ENCODE peak calls at places on chromosomes 2 and 18, in five cellular contexts. A is HCT116, Z is RWPE1, R is kidney, P is mucosa of descending colon. K is an unnamed sample.

GRCh38 chr18:45166341-45167108 is 448.8 kb upstream of the SLC14A2 start:
- DNase-seq in A (no peak), P (peak; percentile 70), R (peak; percentile 58), Z (peak; percentile 56), K (peak; percentile 97)

GRCh38 chr2:233935426-233935825 is 18.3 kb downstream of the TRPM8 start:
- DNase-seq in P (no peak), A (no peak), R (no peak), Z (no peak), K (no peak)

GRCh38 chr2:85276571-85277121 is 51.1 kb downstream of the TGOLN2 start:
- DNase-seq in A (no peak), Z (no peak), R (no peak), P (no peak), K (no peak)

GRCh38 chr18:8797206-8797605 is 91.8 kb downstream of the MTCL1 start:
- DNase-seq in A (no peak), P (peak; percentile 62), Z (peak; percentile 31), R (no peak), K (peak; percentile 7)

GRCh38 chr2:136141510-136142154 is 23.7 kb upstream of the CXCR4 start:
- DNase-seq in Z (no peak), R (no peak), P (no peak), A (no peak), K (peak; percentile 65)

GRCh38 chr2:189444322-189444721 is 3.0 kb downstream of the WDR75 start:
- DNase-seq in R (no peak), A (no peak), P (no peak), Z (peak; percentile 8), K (peak; percentile 25)

GRCh38 chr18:72458256-72458655 is 85.9 kb downstream of the CBLN2 start:
- DNase-seq in Z (no peak), A (no peak), P (no peak), R (no peak), K (no peak)

GRCh38 chr2:199804831-199805230 is 46.2 kb downstream of the FTCDNL1 start:
- DNase-seq in A (no peak), Z (no peak), P (no peak), R (no peak), K (no peak)

GRCh38 chr18:67282796-67283195 is 233.7 kb downstream of the DSEL start:
- DNase-seq in R (no peak), Z (no peak), A (no peak), P (no peak), K (no peak)

GRCh38 chr18:13300029-13300428 is 81.5 kb downstream of the LDLRAD4 start:
- DNase-seq in A (no peak), Z (no peak), R (no peak), P (no peak), K (no peak)

GRCh38 chr2:207341114-207341750 is 175.5 kb upstream of the KLF7 start:
- DNase-seq in R (no peak), Z (no peak), A (no peak), P (no peak), K (no peak)

GRCh38 chr2:118747066-118747465 is 100.4 kb downstream of the EN1 start:
- DNase-seq in Z (no peak), A (no peak), P (no peak), R (no peak), K (peak; percentile 12)

GRCh38 chr18:7844418-7844817 is 277.3 kb downstream of the PTPRM start:
- DNase-seq in A (no peak), P (no peak), R (no peak), Z (no peak), K (no peak)

GRCh38 chr18:63078471-63078870 is 241.1 kb downstream of the BCL2 start:
- DNase-seq in Z (no peak), R (no peak), P (no peak), A (no peak), K (no peak)

GRCh38 chr2:97348265-97348664 is 235.3 kb downstream of the ANKRD36 start:
- DNase-seq in P (no peak), A (no peak), R (peak; percentile 47), Z (no peak), K (no peak)

GRCh38 chr2:117272975-117273671 is 541.4 kb upstream of the DDX18 start:
- DNase-seq in Z (no peak), A (no peak), P (no peak), R (no peak), K (no peak)

GRCh38 chr2:234626566-234627130 is 129.8 kb upstream of the ARL4C start:
- DNase-seq in A (no peak), P (no peak), R (no peak), Z (no peak), K (no peak)

GRCh38 chr2:147223553-147223952 is 621.3 kb upstream of the ACVR2A start:
- DNase-seq in P (no peak), Z (no peak), A (no peak), R (no peak), K (no peak)

GRCh38 chr2:19332503-19332902 is 25.9 kb downstream of the OSR1 start:
- DNase-seq in R (no peak), P (no peak), A (no peak), Z (no peak), K (no peak)

GRCh38 chr2:235868224-235868623 is 300.0 kb downstream of the GBX2 start:
- DNase-seq in R (no peak), P (no peak), A (no peak), Z (no peak), K (no peak)

GRCh38 chr2:227347117-227347516 is 22.1 kb downstream of the MFF start:
- DNase-seq in Z (no peak), P (no peak), R (no peak), A (no peak), K (no peak)
- TF ChIP-seq CTCF in Z (no peak), P (no peak), R (no peak), A (no peak), K (no peak)

GRCh38 chr2:177344316-177344715 is 48.3 kb upstream of the AGPS start:
- DNase-seq in P (no peak), R (no peak), Z (no peak), A (no peak), K (no peak)

GRCh38 chr2:177343773-177344172 is 48.8 kb upstream of the AGPS start:
- DNase-seq in P (no peak), R (no peak), A (no peak), Z (no peak), K (no peak)

GRCh38 chr2:177347570-177347969 is 45.0 kb upstream of the AGPS start:
- DNase-seq in Z (no peak), A (no peak), P (no peak), R (no peak), K (no peak)

GRCh38 chr2:177348090-177348489 is 44.5 kb upstream of the AGPS start:
- DNase-seq in P (no peak), R (no peak), A (no peak), Z (no peak), K (no peak)

GRCh38 chr2:177346192-177346591 is 46.4 kb upstream of the AGPS start:
- DNase-seq in R (no peak), A (no peak), Z (no peak), P (no peak), K (no peak)
- TF ChIP-seq CTCF in R (no peak), A (no peak), Z (no peak), P (no peak), K (no peak)

GRCh38 chr2:130884503-130884902 is 47.8 kb downstream of the ARHGEF4 start:
- DNase-seq in R (no peak), A (no peak), P (no peak), Z (no peak), K (no peak)
- TF ChIP-seq CTCF in R (no peak), A (no peak), P (no peak), Z (no peak), K (no peak)

DNA sequence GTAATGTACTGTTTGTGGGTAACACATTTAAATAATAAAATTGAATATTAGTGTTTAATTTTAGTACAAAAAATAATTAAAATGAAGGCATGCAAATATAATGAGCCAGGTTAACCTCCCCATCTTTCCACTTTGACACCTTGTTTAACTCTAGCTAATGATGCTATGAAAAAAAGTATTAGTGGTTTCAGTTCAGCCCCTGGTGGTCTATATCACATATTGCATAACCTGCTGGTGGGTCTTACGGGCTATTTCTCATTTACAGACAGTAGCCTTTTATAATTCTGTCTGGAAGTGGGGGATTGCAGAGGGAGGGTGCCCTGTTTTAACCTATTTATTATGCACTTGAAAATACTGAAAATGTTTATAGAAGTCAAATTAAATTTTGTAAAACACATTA is 380.9 kb downstream of the MTX2 start:
- DNase-seq in Z (no peak), P (no peak), R (no peak), A (no peak), K (no peak)
- TF ChIP-seq CTCF in Z (no peak), P (no peak), R (no peak), A (peak; percentile 19), K (no peak)

K was measured in MCF 10A.